ENCODE peak calls at places on chromosomes 16 and 17, in seven cellular contexts. W is effector memory CD8-positive, alpha-beta T cell; T is NCI-H510A treated with DMSO at 0.1 percent for 48 hours; A is NCI-H1930; H is foreskin melanocyte; V is NCI-H345; D is cardiac muscle cell. L is an unnamed sample.

GRCh38 chr16:48117217-48118105 is 38.3 kb downstream of the ABCC12 start:
- DNase-seq in W (peak), T (peak), A (peak), H (peak), V (peak), D (peak), L (peak)

GRCh38 chr17:2095536-2095910 is 40.6 kb downstream of the HIC1 start:
- DNase-seq in W (no peak), T (no peak), A (no peak), H (no peak), V (no peak), D (no peak), L (no peak)

GRCh38 chr17:951388-952132 is 28.0 kb downstream of the NXN start:
- DNase-seq in W (no peak), T (no peak), A (no peak), H (no peak), V (no peak), D (peak), L (peak)

GRCh38 chr17:78173025-78173715 is 4.8 kb downstream of the SYNGR2 start:
- DNase-seq in W (no peak), T (no peak), A (no peak), H (no peak), V (no peak), D (peak), L (no peak)

GRCh38 chr16:82720414-82720813 is 93.6 kb downstream of the CDH13 start:
- DNase-seq in W (no peak), T (no peak), A (no peak), H (no peak), V (no peak), D (no peak), L (no peak)

GRCh38 chr16:4052801-4053662 is 63.2 kb downstream of the ADCY9 start:
- DNase-seq in W (no peak), T (peak), A (no peak), H (peak), V (peak), D (peak), L (no peak)

GRCh38 chr17:269616-270514 is 82.7 kb downstream of the RPH3AL start:
- DNase-seq in W (no peak), T (no peak), A (no peak), H (no peak), V (no peak), D (no peak), L (no peak)

GRCh38 chr17:680554-680953 is 34.1 kb downstream of the VPS53 start:
- DNase-seq in W (no peak), T (no peak), A (no peak), H (no peak), V (no peak), D (no peak), L (no peak)

GRCh38 chr16:70691223-70692129 is 5.6 kb upstream of the MTSS2 start:
- DNase-seq in W (no peak), T (no peak), A (no peak), H (peak), V (no peak), D (peak), L (peak)

GRCh38 chr17:38617074-38617860 is 11.5 kb upstream of the SRCIN1 start:
- DNase-seq in W (no peak), T (peak), A (no peak), H (no peak), V (no peak), D (no peak), L (no peak)

GRCh38 chr16:24507959-24508358 is 31.4 kb upstream of the RBBP6 start:
- DNase-seq in W (no peak), T (no peak), A (no peak), H (no peak), V (peak), D (no peak), L (no peak)

GRCh38 chr16:84044108-84044488 is 1.5 kb upstream of the SLC38A8 start:
- DNase-seq in W (no peak), T (no peak), A (no peak), H (no peak), V (no peak), D (peak), L (no peak)

GRCh38 chr17:74682442-74683190 is 30.1 kb downstream of the CD300LF start:
- DNase-seq in W (no peak), T (no peak), A (no peak), H (no peak), V (no peak), D (no peak), L (no peak)

GRCh38 chr17:36824678-36825091 is 112.6 kb upstream of the LHX1 start:
- DNase-seq in W (no peak), T (no peak), A (no peak), H (no peak), V (no peak), D (no peak), L (no peak)

GRCh38 chr16:73890524-73891500 is 405.8 kb upstream of the PSMD7 start:
- DNase-seq in W (no peak), T (no peak), A (no peak), H (peak), V (no peak), D (peak), L (peak)

GRCh38 chr16:80570106-80570478 is 29.3 kb downstream of the DYNLRB2 start:
- DNase-seq in W (peak), T (no peak), A (no peak), H (no peak), V (no peak), D (no peak), L (no peak)

GRCh38 chr17:67489273-67489672 is 112.2 kb downstream of the PITPNC1 start:
- DNase-seq in W (no peak), T (no peak), A (no peak), H (no peak), V (no peak), D (no peak), L (no peak)

GRCh38 chr17:16911141-16911937 is 60.6 kb downstream of the TNFRSF13B start:
- DNase-seq in W (no peak), T (no peak), A (no peak), H (peak), V (no peak), D (no peak), L (no peak)

GRCh38 chr16:4517812-4518211 is 20.8 kb downstream of the CDIP1 start:
- DNase-seq in W (no peak), T (peak), A (no peak), H (no peak), V (peak), D (peak), L (peak)

GRCh38 chr17:60327870-60328362 is 64.0 kb downstream of the USP32 start:
- DNase-seq in W (no peak), T (no peak), A (no peak), H (no peak), V (no peak), D (no peak), L (peak)

GRCh38 chr17:19703106-19703775 is 13.1 kb downstream of the SLC47A2 start:
- DNase-seq in W (no peak), T (peak), A (no peak), H (no peak), V (no peak), D (peak), L (peak)